ENCODE peak calls at places on chromosomes 7 and 10, in nine cellular contexts. A is heart left ventricle, W is transverse colon, B is ovary, Z is A673, S is cardiac muscle cell, R is kidney, T is neural progenitor cell, Y is lower lobe of right lung. X is an unnamed sample. For H3K4me1, the result is how much of the 10 kb centered on the place peaks cover.

GRCh38 chr10:44902838-44903545 is 8.1 kb upstream of the TMEM72 start:
- DNase-seq in T (no peak), S (peak), Y (no peak), W (no peak), A (no peak), Z (peak), R (no peak), B (no peak), X (no peak)

GRCh38 chr10:50561266-50561665 is 62.5 kb downstream of the SGMS1 start:
- DNase-seq in W (no peak), B (no peak), R (no peak), Y (no peak), T (no peak), Z (peak), A (no peak), S (peak), X (no peak)

GRCh38 chr7:6615853-6616555 is 594 bp downstream of the ZNF853 start:
- DNase-seq in Y (peak), A (no peak), S (no peak), B (peak), R (no peak), T (peak), W (no peak), Z (no peak), X (no peak)

GRCh38 chr7:66282594-66282935 is 77.4 kb downstream of the TPST1 start:
- DNase-seq in R (no peak), Y (no peak), Z (no peak), S (no peak), B (no peak), T (no peak), A (no peak), W (no peak), X (no peak)

GRCh38 chr10:113616244-113617074 is 47.4 kb downstream of the NRAP start:
- DNase-seq in R (no peak), B (no peak), Z (peak), W (no peak), Y (no peak), S (no peak), T (peak), A (no peak), X (no peak)

GRCh38 chr7:155193716-155194115 is 104.0 kb upstream of the INSIG1 start:
- DNase-seq in Z (no peak), S (no peak), W (no peak), R (no peak), T (no peak), Y (no peak), B (no peak), A (no peak), X (no peak)

GRCh38 chr7:50851451-50851850 is 68.8 kb upstream of the GRB10 start:
- DNase-seq in W (no peak), B (no peak), T (no peak), Z (no peak), S (peak), A (peak), Y (no peak), R (no peak), X (no peak)

GRCh38 chr10:125916977-125917376 is 20.6 kb downstream of the FANK1 start:
- DNase-seq in B (no peak), R (no peak), A (no peak), W (no peak), S (no peak), Y (no peak), Z (no peak), T (no peak), X (no peak)

GRCh38 chr7:130387628-130388403 is 7.5 kb downstream of the CPA1 start:
- DNase-seq in S (peak), T (no peak), A (no peak), Z (no peak), W (no peak), B (no peak), R (no peak), Y (no peak), X (no peak)

GRCh38 chr7:29988391-29989256 is 977 bp downstream of the SCRN1 start:
- DNase-seq in Z (peak), T (peak), Y (peak), W (peak), A (peak), R (peak), B (peak), S (peak), X (peak)

GRCh38 chr7:44065431-44066110 is at the start of gene PGAM2:
- DNase-seq in Y (peak), T (peak), S (peak), Z (no peak), A (peak), W (peak), R (peak), B (peak), X (no peak)

GRCh38 chr7:113752289-113752688 is 166.5 kb downstream of the PPP1R3A start:
- DNase-seq in R (no peak), T (no peak), A (no peak), B (no peak), S (no peak), Z (no peak), W (no peak), Y (no peak), X (no peak)

GRCh38 chr7:150406311-150406564 is 27.1 kb downstream of the ZNF775 start:
- DNase-seq in W (peak), Z (no peak), B (no peak), Y (no peak), S (no peak), T (no peak), R (no peak), A (no peak), X (no peak)

GRCh38 chr10:71547841-71548493 is 151.2 kb downstream of the CDH23 start:
- DNase-seq in Y (peak), S (peak), R (peak), W (no peak), T (peak), A (peak), B (peak), Z (no peak), X (no peak)

GRCh38 chr7:72751978-72752377 is 76.0 kb downstream of the TYW1B start:
- DNase-seq in S (peak), B (no peak), R (no peak), T (peak), A (no peak), W (no peak), Y (no peak), Z (peak), X (no peak)

GRCh38 chr10:50605280-50606270 is 18.2 kb downstream of the SGMS1 start:
- DNase-seq in B (peak), Y (no peak), Z (no peak), W (peak), R (no peak), A (peak), T (no peak), S (peak), X (peak)

GRCh38 chr10:99528256-99528866 is 4.4 kb upstream of the NKX2-3 start:
- DNase-seq in A (no peak), W (no peak), R (no peak), Y (no peak), B (no peak), Z (no peak), S (no peak), T (no peak), X (no peak)

GRCh38 chr10:132518572-132519381 is 18.8 kb upstream of the INPP5A start:
- DNase-seq in B (peak), R (peak), S (no peak), W (peak), A (peak), T (peak), Y (peak), Z (no peak), X (peak)

GRCh38 chr7:73851410-73852338 is 9.3 kb upstream of the TMEM270 start:
- DNase-seq in A (no peak), Z (peak), S (peak), T (no peak), Y (no peak), R (peak), B (no peak), W (no peak), X (peak)

GRCh38 chr7:33686001-33686591 is 219.2 kb upstream of the BMPER start:
- DNase-seq in A (no peak), S (no peak), T (peak), Y (peak), B (no peak), R (no peak), W (no peak), Z (no peak), X (no peak)

GRCh38 chr7:72493850-72494661 is 81.9 kb upstream of the CALN1 start:
- DNase-seq in A (peak), R (no peak), T (peak), Y (peak), B (no peak), W (peak), Z (peak), S (peak), X (peak)

GRCh38 chr7:21427861-21428641 is at the start of gene SP4:
- DNase-seq in B (peak), T (peak), Y (peak), A (peak), S (peak), W (peak), Z (peak), R (peak), X (peak)

GRCh38 chr7:30196408-30196807 is 61.6 kb downstream of the MTURN start:
- DNase-seq in R (no peak), W (no peak), B (no peak), T (no peak), S (no peak), A (no peak), Y (no peak), Z (no peak), X (no peak)

GRCh38 chr7:41024126-41024525 is 678.8 kb downstream of the INHBA start:
- DNase-seq in T (no peak), S (no peak), A (no peak), B (no peak), R (no peak), Y (no peak), W (no peak), Z (no peak), X (no peak)

GRCh38 chr7:89839329-89839728 is 314.9 kb upstream of the STEAP1 start:
- DNase-seq in W (no peak), T (no peak), B (no peak), S (no peak), Y (no peak), A (no peak), Z (no peak), R (no peak), X (no peak)

GRCh38 chr10:99374972-99375371 is 45.8 kb downstream of the CNNM1 start:
- DNase-seq in S (no peak), Z (no peak), T (no peak), B (no peak), A (no peak), R (no peak), W (no peak), Y (no peak), X (no peak)

GRCh38 chr7:127383123-127383835 is 9.2 kb downstream of the ZNF800 start:
- DNase-seq in W (no peak), Z (peak), T (no peak), B (no peak), R (no peak), S (peak), Y (no peak), A (no peak), X (peak)

GRCh38 chr7:51152801-51153200 is 163.8 kb downstream of the COBL start:
- DNase-seq in Y (no peak), B (no peak), S (no peak), A (no peak), Z (no peak), W (no peak), T (no peak), R (no peak), X (no peak)

GRCh38 chr7:101753316-101753715 is 64.1 kb upstream of the CUX1 start:
- DNase-seq in B (no peak), S (no peak), Z (no peak), Y (no peak), W (no peak), R (no peak), A (no peak), T (no peak), X (no peak)

GRCh38 chr7:16494955-16495719 is 29.6 kb upstream of the SOSTDC1 start:
- DNase-seq in W (no peak), A (no peak), B (no peak), Y (no peak), Z (no peak), R (no peak), T (no peak), S (no peak), X (no peak)

GRCh38 chr7:119963654-119964053 is 309.3 kb upstream of the KCND2 start:
- DNase-seq in T (no peak), S (peak), Z (no peak), B (no peak), W (no peak), Y (no peak), R (no peak), A (no peak), X (no peak)

GRCh38 chr7:119964640-119965542 is 308.1 kb upstream of the KCND2 start:
- DNase-seq in Y (no peak), R (no peak), A (no peak), S (peak), Z (no peak), T (no peak), B (no peak), W (no peak), X (no peak)

GRCh38 chr7:119964065-119964464 is 308.9 kb upstream of the KCND2 start:
- DNase-seq in T (no peak), A (no peak), S (no peak), B (no peak), R (no peak), Y (no peak), Z (no peak), W (no peak), X (no peak)

GRCh38 chr7:119957335-119957734 is 315.6 kb upstream of the KCND2 start:
- DNase-seq in A (no peak), R (no peak), T (no peak), W (no peak), Y (no peak), B (no peak), S (no peak), Z (no peak), X (no peak)

DNA sequence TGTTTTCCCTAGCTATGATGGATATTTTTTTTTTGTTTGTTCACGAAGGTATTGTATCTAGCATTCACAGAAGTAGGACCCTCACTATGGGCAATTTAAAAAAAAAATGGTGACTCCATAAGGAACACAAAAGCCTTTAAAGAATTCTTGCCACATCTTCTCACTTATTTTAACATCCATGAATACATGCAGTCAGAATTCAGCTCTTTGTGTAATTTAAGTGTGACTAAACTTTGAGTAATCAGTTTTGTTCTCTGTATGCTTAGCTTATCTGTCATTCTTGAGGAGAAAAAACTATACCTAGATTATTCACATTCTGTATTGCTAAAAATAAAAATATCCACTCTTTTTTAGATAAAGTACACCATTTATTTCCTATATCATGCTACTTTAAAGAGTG is 313.2 kb upstream of the KCND2 start:
- DNase-seq in S (peak), A (no peak), B (no peak), T (no peak), Z (no peak), W (no peak), R (no peak), Y (no peak), X (no peak)
- H3K27ac ChIP-seq in S (no peak), A (no peak), B (no peak), T (no peak), Z (no peak), W (no peak), R (no peak), Y (no peak), X (no peak)

GRCh38 chr7:69060516-69060915 is 537.8 kb upstream of the AUTS2 start:
- DNase-seq in Y (no peak), Z (no peak), S (no peak), W (no peak), A (no peak), R (no peak), B (no peak), T (peak), X (no peak)

GRCh38 chr7:69067397-69067796 is 530.9 kb upstream of the AUTS2 start:
- DNase-seq in B (no peak), Z (peak), W (no peak), R (no peak), A (no peak), Y (peak), T (peak), S (peak), X (peak)

GRCh38 chr7:69062020-69062760 is 536.1 kb upstream of the AUTS2 start:
- DNase-seq in Z (peak), B (no peak), R (no peak), S (peak), Y (no peak), A (no peak), T (no peak), W (no peak), X (no peak)
- H3K4me3 ChIP-seq in Z (no peak), B (no peak), R (no peak), S (no peak), Y (no peak), A (no peak), T (no peak), W (no peak), X (no peak)

GRCh38 chr7:8119228-8119627 is 142.7 kb downstream of the ICA1 start:
- DNase-seq in B (no peak), Y (no peak), S (no peak), A (no peak), Z (no peak), W (no peak), T (no peak), R (no peak), X (no peak)
- H3K4me1 ChIP-seq in B (under half), Y (under half), S (under half), A (under half), Z (under half), W (under half), T (under half), R (under half), X (under half)

DNA sequence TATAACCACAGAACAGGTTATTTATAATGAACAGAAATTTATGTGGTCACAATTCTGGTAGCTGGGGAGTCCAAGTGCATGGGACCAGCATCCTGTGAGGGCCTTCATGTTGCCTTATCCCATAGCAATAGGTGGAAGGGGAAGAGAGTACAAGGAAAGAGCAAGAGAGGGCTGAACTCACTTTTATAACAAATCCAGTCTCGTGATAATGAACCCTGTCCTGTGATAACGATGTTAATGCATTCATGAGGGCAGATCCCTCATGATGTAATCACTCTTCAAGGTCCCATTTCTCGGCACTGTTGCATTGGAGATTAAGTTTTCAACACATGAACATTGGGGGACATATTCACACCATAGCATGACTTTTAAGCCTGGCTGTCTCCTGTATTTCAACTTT is 27.4 kb upstream of the CCDC7 start:
- DNase-seq in S (no peak), A (no peak), T (no peak), Z (no peak), R (no peak), W (no peak), B (no peak), Y (no peak), X (no peak)
- H3K27ac ChIP-seq in S (no peak), A (no peak), T (no peak), Z (no peak), R (no peak), W (peak), B (peak), Y (no peak), X (no peak)

GRCh38 chr7:86949052-86949778 is 110.2 kb downstream of the ELAPOR2 start:
- DNase-seq in T (peak), S (no peak), W (no peak), Y (peak), B (no peak), R (no peak), A (no peak), Z (no peak), X (no peak)

GRCh38 chr7:86950360-86950759 is 109.1 kb downstream of the ELAPOR2 start:
- DNase-seq in W (no peak), B (no peak), S (no peak), A (no peak), R (peak), Z (no peak), T (no peak), Y (peak), X (no peak)

GRCh38 chr7:86949779-86950260 is 109.6 kb downstream of the ELAPOR2 start:
- DNase-seq in T (no peak), Y (no peak), W (no peak), A (no peak), S (no peak), Z (no peak), B (no peak), R (no peak), X (no peak)

GRCh38 chr7:86951895-86952294 is 107.6 kb downstream of the ELAPOR2 start:
- DNase-seq in Y (no peak), Z (no peak), W (no peak), T (no peak), S (no peak), R (no peak), B (no peak), A (no peak), X (no peak)

GRCh38 chr7:86950944-86951343 is 108.5 kb downstream of the ELAPOR2 start:
- DNase-seq in S (no peak), A (no peak), B (no peak), W (no peak), R (no peak), Z (no peak), T (no peak), Y (no peak), X (no peak)
- H3K4me3 ChIP-seq in S (no peak), A (no peak), B (no peak), W (no peak), R (no peak), Z (no peak), T (no peak), Y (no peak), X (no peak)

DNA sequence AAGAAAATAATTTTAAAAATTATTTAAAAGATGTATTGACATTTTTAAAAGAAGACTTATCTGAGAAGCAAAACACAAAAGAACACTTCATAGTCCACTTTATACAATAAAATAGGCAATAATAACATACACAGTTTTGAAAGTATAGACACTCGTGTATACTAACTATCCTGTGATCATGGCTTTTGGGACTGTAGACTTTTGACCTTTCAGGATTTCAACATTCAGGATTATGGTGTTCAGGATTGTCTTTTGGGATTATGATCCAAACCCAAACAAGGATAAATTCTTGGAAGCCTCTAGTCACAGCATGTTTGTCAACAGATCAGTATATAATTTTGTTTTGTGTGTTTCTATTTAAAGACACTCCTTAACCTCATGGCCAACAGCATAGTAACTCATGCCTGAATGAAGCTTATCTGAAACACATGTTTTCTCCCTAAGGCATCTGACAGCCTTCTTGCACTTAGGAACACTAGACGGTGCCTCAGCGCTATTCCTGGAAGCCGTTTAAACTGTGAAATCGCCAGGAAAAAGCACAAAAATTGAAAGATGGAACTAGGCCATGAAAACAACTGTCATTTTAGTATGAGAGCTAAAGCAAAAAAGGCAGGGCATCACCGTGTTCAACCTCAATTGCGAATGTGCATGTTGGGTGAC is 29.9 kb downstream of the GSAP start:
- DNase-seq in Z (no peak), Y (no peak), A (no peak), W (no peak), T (no peak), R (no peak), S (peak), B (no peak), X (no peak)
- H3K4me1 ChIP-seq in Z (under half), Y (under half), A (under half), W (under half), T (under half), R (under half), S (under half), B (under half), X (under half)

DNA sequence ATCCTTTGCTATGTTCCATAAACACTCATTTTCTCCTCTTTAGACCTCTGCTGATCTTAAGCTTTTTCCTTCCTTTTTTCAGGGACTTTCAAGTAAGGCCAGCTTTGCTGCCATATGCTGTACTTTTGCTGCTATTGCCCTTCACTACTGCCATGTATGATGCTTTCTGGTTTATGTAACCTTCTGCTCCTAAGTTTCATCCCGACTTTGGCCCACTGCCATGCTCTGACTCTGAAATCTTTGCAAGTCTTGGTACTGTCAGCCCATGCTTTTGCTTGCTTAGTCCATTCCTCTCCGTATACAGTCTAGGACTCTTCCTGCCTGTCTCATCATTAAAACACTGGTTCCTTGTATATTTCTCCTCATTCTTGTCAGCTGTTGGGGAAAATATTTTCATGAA is 152.4 kb downstream of the RNF133 start:
- DNase-seq in A (no peak), Z (no peak), S (peak), B (no peak), Y (no peak), R (no peak), W (no peak), T (no peak), X (no peak)
- H3K27ac ChIP-seq in A (no peak), Z (no peak), S (no peak), B (no peak), Y (no peak), R (no peak), W (no peak), T (no peak), X (no peak)

X was measured in small intestine.